ENCODE peak calls at places on chromosomes 11 and 22, in five cellular contexts. W, V, G, P and C are unnamed samples.

GRCh38 chr11:1285876-1286275 is 23.6 kb downstream of the TOLLIP start:
- DNase-seq in W (no peak), V (no peak), G (no peak), P (no peak), C (no peak)

GRCh38 chr22:35634981-35635540 is 13.2 kb upstream of the APOL6 start:
- DNase-seq in W (peak), V (no peak), G (peak), P (no peak), C (no peak)

GRCh38 chr11:66845143-66845875 is 2.1 kb downstream of the RCE1 start:
- DNase-seq in W (no peak), V (no peak), G (peak), P (no peak), C (no peak)

GRCh38 chr22:43819691-43820670 is 7.9 kb upstream of the EFCAB6 start:
- DNase-seq in W (no peak), V (no peak), G (no peak), P (no peak), C (no peak)

GRCh38 chr11:18066626-18067025 is 20.6 kb upstream of the TPH1 start:
- DNase-seq in W (no peak), V (no peak), G (no peak), P (no peak), C (no peak)

GRCh38 chr11:104361975-104362374 is 198.0 kb upstream of the PDGFD start:
- DNase-seq in W (no peak), V (no peak), G (no peak), P (no peak), C (no peak)

GRCh38 chr11:87445002-87445401 is 407.3 kb downstream of the TMEM135 start:
- DNase-seq in W (no peak), V (no peak), G (no peak), P (no peak), C (no peak)

GRCh38 chr11:120511804-120512726 is 517 bp downstream of the GRIK4 start:
- DNase-seq in W (no peak), V (no peak), G (no peak), P (peak), C (no peak)

GRCh38 chr11:2466869-2467694 is 22.3 kb downstream of the KCNQ1 start:
- DNase-seq in W (no peak), V (no peak), G (peak), P (peak), C (no peak)

GRCh38 chr11:12090761-12091261 is 19.6 kb upstream of the MICAL2 start:
- DNase-seq in W (no peak), V (peak), G (no peak), P (no peak), C (no peak)

GRCh38 chr22:38203090-38203810 is 1.5 kb downstream of the MAFF start:
- DNase-seq in W (no peak), V (peak), G (peak), P (peak), C (peak)

GRCh38 chr11:132941761-132942160 is 590.5 kb downstream of the OPCML start:
- DNase-seq in W (peak), V (no peak), G (no peak), P (no peak), C (no peak)

GRCh38 chr22:37331034-37331428 is 48.7 kb downstream of the CYTH4 start:
- DNase-seq in W (peak), V (peak), G (no peak), P (peak), C (no peak)

GRCh38 chr11:119431523-119431922 is 8.6 kb upstream of the THY1 start:
- DNase-seq in W (no peak), V (no peak), G (no peak), P (no peak), C (no peak)
- H3K27ac ChIP-seq in W (no peak), V (no peak), G (peak), P (no peak), C (no peak)

DNA sequence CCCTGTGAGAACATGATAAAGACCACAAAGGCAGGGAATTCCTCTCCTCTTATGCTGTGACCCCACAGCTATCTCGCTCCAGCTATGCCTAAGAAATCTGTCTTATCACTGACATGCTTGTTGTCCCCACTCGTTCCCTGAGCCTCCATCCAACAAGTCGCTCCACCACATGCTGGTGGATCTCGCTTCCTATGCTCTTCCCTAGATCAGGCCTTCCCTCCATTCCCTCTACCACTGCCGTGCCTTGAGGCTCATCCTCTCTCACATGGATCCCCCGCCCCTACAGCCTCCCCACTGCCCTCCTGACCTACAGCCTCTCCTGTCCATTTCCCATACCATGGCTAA is 1.4 kb upstream of the DGAT2 start:
- DNase-seq in W (no peak), V (no peak), G (peak), P (no peak), C (no peak)
- H3K27ac ChIP-seq in W (no peak), V (no peak), G (no peak), P (no peak), C (no peak)

DNA sequence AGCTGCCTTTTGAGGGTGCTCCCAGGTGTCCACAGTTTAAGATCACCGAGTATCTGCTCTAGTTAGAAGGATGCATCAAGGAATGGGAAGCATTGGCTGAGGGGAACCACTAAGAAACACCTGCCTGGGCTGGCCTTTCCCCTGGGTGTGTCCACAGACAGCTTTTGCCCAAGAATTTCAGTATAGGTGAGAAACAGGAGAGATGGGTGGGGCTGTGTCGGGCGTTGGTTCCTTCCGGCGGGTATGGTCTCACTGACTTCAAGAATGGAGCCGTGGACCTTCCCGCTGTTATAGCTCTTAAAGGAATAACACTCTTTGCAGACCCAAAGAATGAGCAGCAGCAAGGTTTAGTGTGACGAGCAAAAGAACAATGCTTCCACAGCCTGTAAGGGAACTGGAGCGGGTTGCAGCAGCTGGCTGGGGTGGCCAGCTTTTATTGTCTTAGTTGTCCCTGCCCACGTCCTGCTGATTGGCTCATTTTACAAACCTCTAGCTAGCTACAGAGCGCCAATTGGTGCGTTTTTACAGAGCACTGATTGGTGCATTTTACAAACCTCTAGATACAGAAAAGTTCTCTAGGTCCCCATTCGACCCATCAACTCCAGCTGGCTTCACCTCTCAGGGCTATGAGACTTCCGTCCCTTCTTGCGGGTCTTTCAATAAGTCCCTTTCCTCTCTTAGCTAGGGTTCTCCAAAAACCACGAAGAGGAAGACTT is 2.4 kb downstream of the FADS1 start:
- DNase-seq in W (peak), V (no peak), G (no peak), P (no peak), C (no peak)
- H3K27ac ChIP-seq in W (peak), V (peak), G (peak), P (no peak), C (peak)

GRCh38 chr11:57641426-57641825 is 8.3 kb downstream of the YPEL4 start:
- DNase-seq in W (peak), V (peak), G (no peak), P (no peak), C (no peak)

GRCh38 chr11:57646221-57646620 is 3.5 kb downstream of the YPEL4 start:
- DNase-seq in W (no peak), V (no peak), G (peak), P (no peak), C (no peak)

GRCh38 chr11:57645716-57646085 is 4.0 kb downstream of the YPEL4 start:
- DNase-seq in W (no peak), V (no peak), G (no peak), P (no peak), C (no peak)

GRCh38 chr11:57644748-57645715 is 4.7 kb downstream of the YPEL4 start:
- DNase-seq in W (peak), V (peak), G (peak), P (peak), C (peak)

GRCh38 chr11:57643802-57644201 is 5.9 kb downstream of the YPEL4 start:
- DNase-seq in W (no peak), V (no peak), G (no peak), P (no peak), C (no peak)
- H3K27ac ChIP-seq in W (no peak), V (no peak), G (no peak), P (no peak), C (no peak)

DNA sequence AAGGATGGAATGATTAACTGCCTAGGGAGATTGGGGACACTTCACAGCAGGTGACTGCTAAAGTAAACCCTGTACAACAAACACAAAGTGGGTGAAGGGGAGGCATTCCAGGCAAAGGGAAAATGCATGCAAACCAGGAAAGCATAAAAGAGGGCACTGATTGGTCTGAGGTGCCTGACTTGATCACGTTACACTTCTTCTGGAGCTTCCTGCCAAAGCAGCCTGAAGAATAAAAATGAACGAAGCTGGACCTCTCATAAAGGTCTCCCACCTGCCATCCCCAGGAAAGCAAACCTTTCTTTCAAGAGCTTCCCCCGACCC is 46.7 kb upstream of the SCUBE2 start:
- DNase-seq in W (no peak), V (no peak), G (no peak), P (no peak), C (no peak)
- H3K27ac ChIP-seq in W (no peak), V (peak), G (peak), P (peak), C (peak)

DNA sequence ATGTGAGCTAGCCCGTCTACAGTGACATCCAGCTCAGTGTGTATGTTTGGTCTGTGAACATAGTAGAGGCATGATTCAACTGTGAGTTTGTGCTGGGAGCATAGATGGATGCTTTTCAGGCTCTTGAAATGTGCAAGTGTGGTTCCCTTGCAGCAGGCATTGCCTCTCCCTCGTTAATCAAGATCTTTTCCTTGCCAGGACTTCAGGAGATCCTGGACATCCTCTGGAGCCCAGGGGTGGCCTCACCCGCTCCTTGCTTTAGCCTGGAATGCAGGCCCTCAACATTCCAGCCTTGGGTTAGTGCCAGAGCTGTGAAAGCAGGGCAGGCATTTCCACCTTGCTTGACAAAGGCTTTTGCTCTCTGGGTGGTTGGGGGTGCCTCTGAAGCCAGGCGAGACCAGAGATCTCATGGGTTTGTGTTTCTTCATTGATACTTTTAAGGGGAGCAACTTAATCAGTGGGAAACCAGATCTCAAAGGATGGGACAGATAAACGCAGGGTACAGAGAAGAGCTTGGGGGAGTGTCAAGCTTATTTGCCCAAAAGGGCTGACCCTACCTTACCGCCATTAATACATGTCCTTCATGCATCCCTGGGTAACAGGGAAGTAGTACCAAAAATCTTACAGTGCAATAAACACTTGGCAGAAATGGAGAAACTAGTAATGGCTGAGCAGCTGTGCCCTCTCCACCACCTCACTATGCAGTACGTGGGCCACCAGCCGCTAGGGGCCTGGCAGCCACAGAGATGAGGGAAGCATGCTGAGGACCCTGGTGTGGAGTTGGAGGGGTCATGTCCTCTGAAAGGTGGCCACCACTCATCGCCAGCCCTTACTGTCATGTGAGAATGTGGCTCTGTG is 72.1 kb downstream of the PTPRJ start:
- DNase-seq in W (no peak), V (peak), G (no peak), P (no peak), C (peak)
- H3K27ac ChIP-seq in W (no peak), V (no peak), G (peak), P (no peak), C (peak)

DNA sequence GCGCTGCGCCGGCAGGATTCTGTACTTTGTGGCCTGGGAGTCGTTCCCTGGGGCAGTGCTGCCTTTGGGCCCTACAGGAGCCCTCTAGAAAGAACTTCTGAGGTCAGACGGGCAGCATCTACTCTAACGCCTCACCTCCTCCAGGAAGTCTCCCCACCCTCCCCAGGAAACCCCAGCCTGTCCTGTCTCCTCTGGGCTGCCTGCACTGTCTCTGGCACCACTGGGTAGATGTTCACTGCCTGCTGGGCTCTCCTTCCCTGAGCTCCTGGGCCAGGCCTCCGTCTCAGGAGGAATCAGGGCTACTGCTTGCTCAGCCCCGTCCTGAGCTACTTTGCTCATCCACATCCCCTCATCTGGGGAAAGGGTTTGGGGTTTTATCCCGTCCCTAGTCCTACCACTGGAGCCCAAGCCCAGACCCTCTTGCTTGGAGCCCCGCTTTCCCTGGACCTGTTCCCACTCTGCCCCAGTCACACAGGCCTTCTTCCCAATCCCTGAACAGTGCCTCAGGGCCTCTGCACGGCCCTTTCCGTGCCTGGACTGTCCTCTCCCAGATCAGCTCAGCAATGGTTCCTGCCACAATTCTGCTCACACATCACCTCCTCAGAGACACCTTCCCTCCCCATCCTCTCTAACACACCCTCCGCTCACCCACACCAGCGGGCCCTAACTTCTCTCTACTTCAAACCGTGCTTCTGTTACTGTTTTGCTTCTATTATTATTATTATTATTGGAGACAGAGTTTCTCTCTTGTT is 11.3 kb upstream of the TREH start:
- DNase-seq in W (no peak), V (no peak), G (no peak), P (no peak), C (no peak)
- H3K27ac ChIP-seq in W (no peak), V (peak), G (peak), P (no peak), C (peak)

GRCh38 chr11:64879226-64879900 is 942 bp upstream of the EHD1 start:
- DNase-seq in W (no peak), V (no peak), G (no peak), P (no peak), C (no peak)
- H3K27ac ChIP-seq in W (peak), V (peak), G (peak), P (peak), C (peak)

DNA sequence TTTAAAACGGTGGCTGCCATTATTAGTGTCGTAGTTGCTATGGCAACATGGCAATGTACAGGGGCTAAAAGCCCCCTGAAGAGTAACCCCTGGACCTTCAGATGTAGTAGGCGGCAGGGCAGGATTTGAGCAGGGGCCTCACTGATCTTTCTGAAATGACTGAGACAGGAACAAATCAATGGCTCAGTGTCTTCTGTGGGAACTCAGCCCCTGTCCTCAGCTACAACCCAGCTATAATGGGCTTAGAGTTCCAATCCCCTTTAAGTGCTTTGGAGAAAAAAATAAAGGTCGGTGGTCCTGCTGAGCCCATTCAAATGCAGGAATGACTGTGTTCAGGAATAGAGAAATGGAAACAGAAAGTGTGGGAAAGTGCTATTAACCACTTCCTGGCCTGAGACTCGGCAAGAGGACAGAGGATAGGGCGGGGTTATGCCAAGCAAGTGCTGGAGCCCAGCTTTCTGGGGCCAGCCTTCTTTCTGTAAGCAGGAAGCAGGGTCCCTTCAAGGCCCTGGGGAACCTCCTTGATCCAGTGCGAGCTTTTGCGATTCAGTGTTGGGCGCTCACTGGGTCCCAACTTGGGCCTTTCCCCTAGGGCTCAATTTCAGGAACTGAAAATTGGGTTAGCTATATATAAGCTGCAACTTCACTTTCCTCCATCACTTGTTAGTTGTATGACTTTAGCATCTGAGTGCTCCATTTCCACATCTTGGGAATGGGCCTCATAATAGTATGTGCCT is 6.1 kb upstream of the CD82 start:
- DNase-seq in W (no peak), V (no peak), G (peak), P (no peak), C (no peak)
- H3K27ac ChIP-seq in W (no peak), V (peak), G (no peak), P (no peak), C (no peak)

GRCh38 chr11:36507824-36508489 is 2.1 kb downstream of the TRAF6 start:
- DNase-seq in W (no peak), V (no peak), G (no peak), P (no peak), C (no peak)
- H3K27ac ChIP-seq in W (no peak), V (no peak), G (peak), P (no peak), C (no peak)